ENCODE peak calls at places on chromosomes 3 and 15, in four cellular contexts. V is brain microvascular endothelial cell, P is astrocyte, K is fibroblast of lung. E is an unnamed sample.

GRCh38 chr3:113035387-113035982 is 44.7 kb downstream of the GTPBP8 start:
- DNase-seq in V (peak), P (peak), K (peak), E (peak)

GRCh38 chr15:35925634-35926380 is 379.8 kb upstream of the DPH6 start:
- DNase-seq in K (peak), V (peak), P (peak), E (no peak)

GRCh38 chr3:194973366-194974000 is 287.8 kb downstream of the FAM43A start:
- DNase-seq in V (no peak), K (no peak), P (no peak), E (no peak)

GRCh38 chr3:120780977-120781376 is 38.4 kb downstream of the GTF2E1 start:
- DNase-seq in V (peak), P (peak), K (peak), E (no peak)

GRCh38 chr15:98523912-98524255 is 124.5 kb upstream of the IGF1R start:
- DNase-seq in K (no peak), P (no peak), V (no peak), E (no peak)

GRCh38 chr3:54064486-54064885 is 57.9 kb upstream of the CACNA2D3 start:
- DNase-seq in V (no peak), K (no peak), P (no peak), E (no peak)

GRCh38 chr3:8705575-8705974 is 28.0 kb upstream of the CAV3 start:
- DNase-seq in K (no peak), P (no peak), V (no peak), E (no peak)

GRCh38 chr15:65286069-65286703 is 497 bp downstream of the PARP16 start:
- DNase-seq in K (peak), V (no peak), P (peak), E (peak)

GRCh38 chr15:89177633-89178306 is 43.6 kb downstream of the RLBP1 start:
- DNase-seq in V (peak), K (peak), P (peak), E (peak)

GRCh38 chr3:64686446-64686908 is 1.3 kb downstream of the ADAMTS9 start:
- DNase-seq in V (peak), P (peak), K (peak), E (no peak)

GRCh38 chr3:154971771-154972326 is 108.3 kb upstream of the MME start:
- DNase-seq in V (no peak), P (peak), K (peak), E (no peak)

GRCh38 chr3:45868213-45868612 is 18.1 kb upstream of the CCR9 start:
- DNase-seq in V (no peak), K (no peak), P (no peak), E (no peak)

GRCh38 chr3:169787791-169788190 is 14.6 kb downstream of the MYNN start:
- DNase-seq in K (no peak), P (no peak), V (no peak), E (no peak)

GRCh38 chr3:30258426-30259392 is 347.7 kb upstream of the TGFBR2 start:
- DNase-seq in P (no peak), V (no peak), K (peak), E (no peak)

GRCh38 chr3:15079083-15079482 is 14.0 kb upstream of the MRPS25 start:
- DNase-seq in K (no peak), P (no peak), V (no peak), E (peak)

GRCh38 chr3:195893121-195893449 is 15.3 kb downstream of the TNK2 start:
- DNase-seq in K (no peak), V (no peak), P (no peak), E (no peak)

GRCh38 chr3:62201438-62202035 is 171.8 kb downstream of the FEZF2 start:
- DNase-seq in V (peak), P (peak), K (peak), E (peak)

GRCh38 chr15:92244703-92245102 is 149.0 kb upstream of the ST8SIA2 start:
- DNase-seq in V (no peak), P (no peak), K (no peak), E (no peak)

GRCh38 chr15:48636511-48636910 is 9.0 kb downstream of the FBN1 start:
- DNase-seq in K (peak), V (peak), P (peak), E (no peak)

GRCh38 chr15:64847448-64847847 is 5.7 kb downstream of the PLEKHO2 start:
- DNase-seq in P (no peak), K (no peak), V (no peak), E (no peak)

GRCh38 chr15:74957301-74958035 is 896 bp upstream of the RPP25 start:
- DNase-seq in V (no peak), K (no peak), P (no peak), E (peak)

GRCh38 chr3:100400424-100400781 is 486 bp downstream of the TOMM70 start:
- DNase-seq in P (no peak), V (no peak), K (peak), E (peak)

GRCh38 chr3:194985031-194985578 is 285.9 kb downstream of the XXYLT1 start:
- DNase-seq in P (peak), K (peak), V (peak), E (no peak)

GRCh38 chr3:190360228-190360627 is 27.7 kb upstream of the CLDN16 start:
- DNase-seq in P (no peak), V (no peak), K (no peak), E (no peak)

GRCh38 chr3:101780661-101781060 is 1.6 kb downstream of the NXPE3 start:
- DNase-seq in V (peak), P (peak), K (peak), E (no peak)

GRCh38 chr15:78402056-78402610 is 35.9 kb upstream of the IREB2 start:
- DNase-seq in P (no peak), V (no peak), K (no peak), E (no peak)

GRCh38 chr15:91515188-91515754 is 338.2 kb upstream of the SLCO3A1 start:
- DNase-seq in K (peak), V (peak), P (peak), E (no peak)

GRCh38 chr3:12299026-12299425 is 10.2 kb downstream of the PPARG start:
- DNase-seq in V (no peak), K (no peak), P (no peak), E (no peak)

GRCh38 chr3:126136428-126137220 is 43.8 kb downstream of the ALDH1L1 start:
- DNase-seq in V (no peak), P (no peak), K (no peak), E (no peak)

DNA sequence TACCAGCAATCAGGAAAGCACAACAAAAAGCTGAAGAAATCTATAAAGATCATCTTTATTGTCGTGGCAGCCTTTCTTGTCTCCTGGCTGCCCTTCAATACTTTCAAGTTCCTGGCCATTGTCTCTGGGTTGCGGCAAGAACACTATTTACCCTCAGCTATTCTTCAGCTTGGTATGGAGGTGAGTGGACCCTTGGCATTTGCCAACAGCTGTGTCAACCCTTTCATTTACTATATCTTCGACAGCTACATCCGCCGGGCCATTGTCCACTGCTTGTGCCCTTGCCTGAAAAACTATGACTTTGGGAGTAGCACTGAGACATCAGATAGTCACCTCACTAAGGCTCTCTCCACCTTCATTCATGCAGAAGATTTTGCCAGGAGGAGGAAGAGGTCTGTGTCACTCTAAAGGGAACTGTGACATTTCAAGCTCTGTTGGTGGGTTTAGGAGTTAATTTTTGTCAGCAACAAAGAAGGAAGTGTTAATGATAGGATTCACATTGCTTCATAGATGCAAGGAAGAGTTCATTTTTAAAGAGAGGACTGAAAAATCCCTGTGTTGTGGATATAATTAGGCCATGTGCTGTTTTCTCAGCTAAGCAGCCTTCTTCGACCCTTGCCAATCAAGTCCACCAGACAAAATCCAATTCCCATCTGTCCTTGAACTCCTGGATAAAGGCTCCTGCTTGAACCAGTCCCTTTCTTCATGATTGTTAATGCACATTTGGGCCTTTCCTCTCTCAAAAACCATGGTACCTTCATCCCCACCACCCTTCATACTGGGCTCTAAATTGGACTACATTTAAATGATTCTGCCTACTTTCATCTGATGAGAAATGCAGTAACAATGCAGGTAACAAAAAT is 1.2 kb downstream of the GPR15 start:
- DNase-seq in K (no peak), P (no peak), V (no peak), E (no peak)
- H3K27ac ChIP-seq in K (no peak), P (no peak), V (no peak), E (no peak)

GRCh38 chr3:48268381-48268935 is 27.6 kb downstream of the ZNF589 start:
- DNase-seq in K (peak), P (peak), V (no peak), E (no peak)
- H3K27ac ChIP-seq in K (no peak), P (no peak), V (no peak), E (no peak)

GRCh38 chr3:123788706-123789105 is 95.4 kb downstream of the MYLK start:
- DNase-seq in P (peak), K (peak), V (peak), E (no peak)
- H3K27ac ChIP-seq in P (peak), K (no peak), V (peak), E (no peak)

GRCh38 chr3:6216135-6216792 is 644.7 kb upstream of the GRM7 start:
- DNase-seq in K (no peak), P (no peak), V (no peak), E (no peak)
- H3K27ac ChIP-seq in K (no peak), P (no peak), V (no peak), E (no peak)

GRCh38 chr3:24590344-24590880 is 95.8 kb upstream of the THRB start:
- DNase-seq in V (no peak), P (no peak), K (no peak), E (no peak)

GRCh38 chr3:24596626-24597025 is 102.0 kb upstream of the THRB start:
- DNase-seq in P (no peak), K (peak), V (no peak), E (no peak)

GRCh38 chr3:24595801-24596200 is 101.2 kb upstream of the THRB start:
- DNase-seq in P (peak), V (no peak), K (peak), E (no peak)

GRCh38 chr3:24588568-24588967 is 93.9 kb upstream of the THRB start:
- DNase-seq in V (no peak), P (no peak), K (no peak), E (no peak)

DNA sequence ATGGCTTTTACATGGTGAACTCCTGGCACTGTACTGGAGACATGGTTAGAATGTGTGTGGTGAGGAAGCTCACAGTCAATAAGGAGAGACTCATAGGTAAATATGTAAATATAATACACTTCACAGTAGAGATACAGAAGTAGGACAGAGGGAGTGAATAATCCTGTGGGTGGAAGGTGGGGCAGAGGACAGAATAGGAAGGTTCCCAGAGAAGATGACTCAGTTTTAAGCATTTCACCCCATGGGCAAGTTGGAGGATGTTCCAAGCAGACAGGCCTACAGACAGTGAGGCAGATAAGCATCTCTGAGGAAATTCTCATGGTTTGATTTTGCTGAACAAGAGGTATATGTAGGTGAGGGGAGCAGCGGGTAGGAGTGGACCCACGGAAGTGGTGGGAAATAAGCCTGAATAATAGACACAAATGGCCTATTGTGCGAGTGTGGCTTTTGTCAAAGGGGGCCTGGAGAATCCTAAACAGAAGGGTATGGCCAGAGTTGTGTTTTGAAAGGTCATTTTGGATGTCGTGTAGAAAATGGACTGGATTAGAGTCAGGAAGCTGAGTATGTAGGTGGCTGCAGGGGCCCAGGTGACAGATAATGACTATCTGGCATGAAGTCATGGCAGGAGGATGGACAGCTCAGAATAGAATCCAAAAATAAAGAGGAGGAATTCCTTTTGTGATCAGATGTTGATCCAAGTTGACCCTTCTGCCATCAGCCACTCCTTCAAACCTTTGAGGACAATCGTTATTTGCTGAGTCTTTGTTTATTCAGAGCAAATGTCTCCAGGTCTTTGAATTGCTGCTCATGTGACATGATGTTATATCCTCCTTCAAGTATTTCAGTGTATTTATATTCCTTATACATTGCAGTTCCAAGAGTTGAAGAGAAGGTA is 97.3 kb upstream of the THRB start:
- DNase-seq in P (peak), V (peak), K (peak), E (no peak)
- H3K27ac ChIP-seq in P (no peak), V (peak), K (no peak), E (no peak)

GRCh38 chr3:124656531-124656930 is 73.7 kb upstream of the UMPS start:
- DNase-seq in P (no peak), V (no peak), K (no peak), E (no peak)
- H3K27ac ChIP-seq in P (no peak), V (no peak), K (no peak), E (no peak)

GRCh38 chr3:57559526-57559925 is 3.5 kb downstream of the PDE12 start:
- DNase-seq in K (peak), V (no peak), P (peak), E (no peak)

GRCh38 chr3:57555738-57556458 is at the start of gene PDE12:
- DNase-seq in P (peak), K (peak), V (peak), E (peak)

GRCh38 chr3:57555316-57555715 is 758 bp upstream of the PDE12 start:
- DNase-seq in V (no peak), K (no peak), P (no peak), E (peak)

GRCh38 chr3:57556459-57557087 is 499 bp downstream of the PDE12 start:
- DNase-seq in K (peak), P (peak), V (no peak), E (peak)

DNA sequence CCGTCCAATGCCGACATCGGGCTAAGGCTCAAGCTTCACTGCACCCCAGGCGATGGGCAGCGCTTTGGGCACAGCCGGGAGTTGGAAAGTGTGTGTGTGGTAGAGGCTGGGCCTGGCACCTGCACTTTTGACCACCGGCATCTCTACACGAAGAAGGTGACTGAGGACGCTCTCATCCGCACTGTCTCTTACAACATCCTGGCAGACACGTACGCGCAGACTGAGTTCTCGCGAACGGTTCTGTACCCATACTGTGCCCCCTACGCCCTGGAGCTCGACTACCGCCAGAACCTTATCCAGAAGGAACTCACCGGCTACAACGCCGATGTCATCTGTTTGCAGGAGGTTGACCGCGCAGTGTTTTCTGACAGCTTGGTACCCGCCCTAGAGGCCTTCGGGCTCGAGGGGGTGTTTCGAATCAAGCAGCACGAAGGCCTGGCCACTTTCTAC is 1.0 kb downstream of the PDE12 start:
- DNase-seq in V (peak), K (peak), P (peak), E (peak)
- H3K27ac ChIP-seq in V (peak), K (peak), P (peak), E (no peak)